ENCODE peak calls at places on chromosomes 5 and 9, in nine cellular contexts. I is fibroblast of lung, T is HFF-Myc, X is fibroblast of pulmonary artery, O is mucosa of descending colon, B is BE2C, Y is A673, J is ovary, L is H1. N is an unnamed sample.

GRCh38 chr9:128809036-128809599 is 9.2 kb upstream of the ENDOG start:
- DNase-seq in Y (no peak), B (no peak), T (no peak), X (no peak), O (no peak), I (no peak), L (no peak), J (no peak), N (no peak)

GRCh38 chr9:98902925-98903324 is 40.8 kb upstream of the COL15A1 start:
- DNase-seq in O (no peak), L (no peak), T (no peak), Y (no peak), X (no peak), B (no peak), J (no peak), I (no peak), N (no peak)

GRCh38 chr5:159208508-159209437 is 580 bp downstream of the RNF145 start:
- DNase-seq in T (no peak), J (peak), I (peak), Y (peak), L (peak), O (peak), X (peak), B (peak), N (peak)

GRCh38 chr9:88952086-88952615 is 39.1 kb upstream of the S1PR3 start:
- DNase-seq in O (no peak), Y (peak), T (no peak), J (no peak), L (no peak), B (no peak), I (no peak), X (no peak), N (no peak)

GRCh38 chr5:140632366-140633080 is 452 bp downstream of the CD14 start:
- DNase-seq in O (peak), X (peak), L (no peak), Y (peak), T (no peak), I (peak), B (peak), J (peak), N (peak)

GRCh38 chr9:15149450-15149849 is 157.6 kb downstream of the TTC39B start:
- DNase-seq in X (no peak), Y (no peak), O (no peak), B (no peak), L (no peak), I (peak), T (no peak), J (no peak), N (no peak)

GRCh38 chr5:68739752-68740151 is 354.1 kb upstream of the SLC30A5 start:
- DNase-seq in L (no peak), Y (no peak), T (no peak), O (no peak), X (no peak), B (no peak), J (no peak), I (no peak), N (peak)

GRCh38 chr9:33172735-33173238 is 5.7 kb upstream of the B4GALT1 start:
- DNase-seq in Y (no peak), T (no peak), I (no peak), O (no peak), J (no peak), L (no peak), B (no peak), X (peak), N (no peak)

GRCh38 chr5:71537681-71538080 is 49.5 kb upstream of the MCCC2 start:
- DNase-seq in Y (peak), I (peak), L (no peak), X (peak), B (no peak), T (no peak), J (no peak), O (no peak), N (no peak)

GRCh38 chr5:141149812-141150211 is at the start of gene PCDHB6:
- DNase-seq in L (peak), T (no peak), X (peak), J (no peak), Y (peak), B (peak), O (no peak), I (no peak), N (no peak)

GRCh38 chr9:2132484-2133082 is 117.4 kb downstream of the SMARCA2 start:
- DNase-seq in B (no peak), Y (peak), L (no peak), I (peak), J (no peak), O (no peak), T (no peak), X (peak), N (no peak)

GRCh38 chr5:107672212-107673105 is 1.7 kb upstream of the EFNA5 start:
- DNase-seq in B (peak), X (peak), L (peak), I (peak), T (no peak), J (peak), Y (peak), O (peak), N (peak)

GRCh38 chr9:85062385-85062784 is 392.9 kb downstream of the NTRK2 start:
- DNase-seq in X (no peak), L (no peak), I (no peak), Y (no peak), O (no peak), T (no peak), B (no peak), J (no peak), N (no peak)

GRCh38 chr9:88991066-88992030 is at the start of gene S1PR3:
- DNase-seq in T (no peak), L (peak), B (peak), J (peak), I (peak), O (peak), Y (peak), X (no peak), N (no peak)

GRCh38 chr9:93958121-93958874 is 3.1 kb upstream of the BARX1 start:
- DNase-seq in B (no peak), I (no peak), O (no peak), J (no peak), X (no peak), T (no peak), Y (no peak), L (peak), N (peak)

GRCh38 chr5:37838152-37838932 is 1.5 kb downstream of the GDNF start:
- DNase-seq in X (peak), L (peak), I (peak), J (peak), B (peak), O (no peak), Y (peak), T (no peak), N (peak)

GRCh38 chr9:123784513-123784912 is 145.4 kb downstream of the DENND1A start:
- DNase-seq in J (no peak), X (peak), Y (peak), B (no peak), I (peak), O (no peak), T (no peak), L (no peak), N (no peak)

DNA sequence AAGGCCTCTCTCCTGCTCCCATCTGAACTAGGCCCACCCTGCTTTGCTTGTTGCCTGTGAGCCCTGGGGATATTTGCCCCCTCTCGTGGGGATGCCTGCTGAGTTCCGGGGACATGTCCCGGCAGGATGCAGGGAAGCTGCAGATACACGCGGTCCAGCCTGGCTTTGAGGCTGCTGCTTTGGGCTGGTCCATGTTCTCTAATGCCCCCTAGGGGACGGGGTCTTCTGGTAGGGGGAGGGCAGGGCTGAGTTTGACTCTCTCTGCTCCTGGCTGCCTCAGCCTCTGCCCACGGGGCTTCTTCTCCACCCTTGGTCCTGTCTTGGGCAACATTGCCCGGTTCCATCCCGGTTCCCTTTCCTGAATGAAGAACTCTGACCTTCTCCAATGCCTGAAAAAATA is 84.9 kb upstream of the ASS1 start:
- DNase-seq in X (no peak), T (no peak), I (no peak), O (no peak), L (no peak), B (no peak), Y (no peak), J (no peak), N (no peak)
- TF ChIP-seq CTCF in X (no peak), T (peak), I (no peak), O (no peak), L (peak), B (peak), Y (no peak), J (no peak), N (no peak)

DNA sequence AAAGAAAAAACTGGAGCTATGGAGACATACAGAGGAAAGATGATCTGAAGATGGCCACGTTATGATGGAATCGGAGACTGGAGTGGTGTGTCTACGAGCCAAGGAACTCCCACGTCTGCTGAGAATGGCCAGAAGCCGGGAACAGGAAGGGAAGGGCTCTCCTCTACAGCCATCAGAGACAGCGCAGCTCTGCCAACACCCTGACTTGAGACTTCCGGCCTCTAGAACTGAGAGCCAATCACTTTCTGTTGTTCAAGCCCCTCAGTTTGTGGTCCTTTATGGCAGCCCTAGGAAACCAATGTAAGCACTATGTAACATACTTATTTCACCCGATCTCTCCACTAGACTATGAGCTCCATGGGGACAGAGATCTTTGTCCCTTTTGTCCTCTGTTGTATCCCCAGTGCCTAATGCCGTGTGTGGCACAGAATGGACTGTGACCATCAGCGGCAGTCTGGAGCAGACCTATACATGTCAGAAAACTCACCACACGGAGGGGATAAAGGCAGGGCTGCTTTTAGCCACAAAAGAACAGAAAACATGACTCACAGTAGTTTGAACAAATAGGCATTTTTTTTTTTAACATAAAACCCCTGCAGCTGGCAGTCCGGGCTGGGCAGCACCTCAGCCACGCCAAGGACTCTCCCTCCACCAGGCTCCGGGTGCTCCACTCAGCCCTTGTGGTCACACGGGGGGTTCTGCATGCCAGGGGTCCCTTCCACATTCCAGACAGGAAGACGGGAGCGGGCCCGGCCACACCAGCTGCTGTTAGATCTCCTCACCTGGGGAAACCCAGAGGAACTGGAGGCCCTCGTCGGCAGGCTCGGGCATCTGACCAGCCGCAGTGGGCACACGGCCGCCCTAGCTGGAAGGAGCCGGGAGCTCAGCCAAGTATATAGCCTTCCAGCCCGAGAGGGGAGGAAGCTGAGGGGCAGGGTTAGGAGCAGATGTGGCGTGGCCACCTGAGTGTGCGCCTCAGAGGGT is 16.1 kb upstream of the MXD3 start:
- DNase-seq in L (no peak), X (peak), O (peak), I (peak), T (no peak), J (no peak), Y (no peak), B (no peak), N (no peak)
- TF ChIP-seq CTCF in L (no peak), X (no peak), O (no peak), I (no peak), T (no peak), J (no peak), Y (no peak), B (no peak), N (no peak)

GRCh38 chr5:118060833-118061232 is 927.5 kb downstream of the DTWD2 start:
- DNase-seq in B (no peak), I (no peak), Y (no peak), J (no peak), O (no peak), X (no peak), L (no peak), T (no peak), N (no peak)
- TF ChIP-seq CTCF in B (peak), I (no peak), Y (peak), J (no peak), O (no peak), X (peak), L (peak), T (peak), N (no peak)

GRCh38 chr9:133933426-133934026 is 58.6 kb downstream of the VAV2 start:
- DNase-seq in T (no peak), O (no peak), Y (no peak), J (no peak), I (no peak), B (no peak), L (no peak), X (no peak), N (no peak)

GRCh38 chr9:133932176-133932575 is 59.9 kb downstream of the VAV2 start:
- DNase-seq in I (peak), B (no peak), Y (no peak), L (no peak), J (no peak), X (peak), T (no peak), O (no peak), N (no peak)

GRCh38 chr9:133931059-133931458 is 61.1 kb downstream of the VAV2 start:
- DNase-seq in O (no peak), B (no peak), X (no peak), L (no peak), Y (no peak), T (no peak), J (no peak), I (no peak), N (no peak)

GRCh38 chr9:133934512-133935221 is 57.5 kb downstream of the VAV2 start:
- DNase-seq in J (no peak), B (no peak), O (no peak), I (peak), T (no peak), Y (no peak), X (peak), L (no peak), N (no peak)

GRCh38 chr9:133932633-133933032 is 59.5 kb downstream of the VAV2 start:
- DNase-seq in O (no peak), X (no peak), J (no peak), I (no peak), L (no peak), B (no peak), T (no peak), Y (no peak), N (no peak)
- TF ChIP-seq CTCF in O (no peak), X (no peak), J (no peak), I (no peak), L (no peak), B (no peak), T (no peak), Y (no peak), N (no peak)

GRCh38 chr5:15797116-15797515 is 297.1 kb downstream of the FBXL7 start:
- DNase-seq in B (no peak), X (no peak), T (no peak), Y (no peak), J (no peak), O (no peak), L (no peak), I (no peak), N (no peak)

GRCh38 chr5:15796557-15796956 is 296.6 kb downstream of the FBXL7 start:
- DNase-seq in Y (no peak), O (no peak), X (no peak), B (no peak), J (no peak), L (no peak), T (no peak), I (no peak), N (no peak)

GRCh38 chr5:15796096-15796495 is 296.1 kb downstream of the FBXL7 start:
- DNase-seq in I (no peak), X (no peak), O (no peak), L (no peak), Y (no peak), J (no peak), B (no peak), T (no peak), N (no peak)

GRCh38 chr5:15791859-15792258 is 291.9 kb downstream of the FBXL7 start:
- DNase-seq in I (peak), Y (no peak), T (no peak), X (no peak), L (no peak), O (no peak), B (no peak), J (no peak), N (no peak)

DNA sequence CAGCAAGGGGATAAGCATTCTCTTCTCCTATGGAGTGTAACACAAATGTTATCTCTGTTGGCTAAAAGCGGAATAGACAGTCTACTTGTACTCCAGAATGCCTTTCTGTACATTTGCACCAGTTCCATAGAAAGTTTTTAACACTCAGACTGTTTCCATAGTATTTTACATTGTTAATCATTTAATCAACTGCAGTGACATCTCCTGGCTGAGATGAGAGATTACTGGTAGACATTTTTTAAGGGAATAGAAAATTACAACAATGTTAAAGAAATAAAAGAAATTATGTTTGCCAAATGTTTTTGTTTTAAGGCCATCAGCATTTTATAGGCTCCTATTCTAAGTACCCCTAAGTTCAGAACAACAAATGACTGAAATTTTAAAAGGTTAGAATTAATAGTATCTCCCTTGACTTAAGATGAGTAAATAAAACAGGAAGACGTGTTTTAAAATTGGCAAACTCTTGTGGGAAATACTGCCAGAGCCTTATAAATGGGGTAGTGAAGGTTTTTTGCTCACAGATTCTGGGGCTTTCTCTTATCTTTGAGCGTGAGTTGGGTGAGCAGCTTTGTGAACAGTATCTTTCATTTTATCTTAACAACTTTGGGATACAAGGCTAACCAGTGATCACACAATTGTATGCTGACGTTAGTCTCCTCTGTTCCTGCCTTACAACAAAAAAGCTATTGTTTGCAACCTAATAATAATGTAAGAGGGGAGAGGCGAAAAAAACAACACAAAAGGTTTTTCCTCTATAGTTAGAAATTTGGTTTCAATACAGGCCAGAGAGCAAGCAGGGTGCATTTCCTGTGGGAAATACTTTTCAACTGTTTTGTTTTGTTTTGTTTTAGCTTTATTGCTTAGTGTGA is 294.4 kb downstream of the FBXL7 start:
- DNase-seq in L (no peak), X (peak), B (no peak), Y (peak), O (no peak), I (peak), J (no peak), T (no peak), N (no peak)
- TF ChIP-seq CTCF in L (peak), X (peak), B (peak), Y (peak), O (no peak), I (no peak), J (no peak), T (peak), N (no peak)

DNA sequence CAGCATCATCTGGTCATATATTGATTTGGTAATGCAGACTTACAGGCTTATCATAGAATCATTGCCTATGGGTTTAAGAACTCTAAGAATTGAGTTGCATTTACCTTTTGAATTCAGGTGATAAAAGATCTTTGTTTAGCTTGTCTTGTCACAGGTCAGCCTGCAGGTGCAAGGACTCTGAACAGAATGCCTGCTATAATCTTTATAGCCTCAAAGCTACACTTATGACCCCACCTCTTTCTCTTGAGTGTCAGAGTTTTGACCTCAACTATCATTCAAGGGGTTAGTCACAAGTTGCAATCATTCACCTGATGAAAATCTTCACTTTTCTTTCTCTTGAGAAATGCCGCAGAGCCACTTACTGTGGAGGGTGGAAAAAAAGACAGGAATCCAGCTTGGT is 49.5 kb downstream of the ERCC6L2 start:
- DNase-seq in X (no peak), B (no peak), Y (no peak), L (no peak), O (no peak), J (no peak), T (no peak), I (no peak), N (no peak)
- TF ChIP-seq CTCF in X (no peak), B (no peak), Y (no peak), L (peak), O (no peak), J (no peak), T (no peak), I (no peak), N (no peak)

GRCh38 chr5:93681432-93681831 is 60.0 kb downstream of the POU5F2 start:
- DNase-seq in T (no peak), O (no peak), Y (no peak), I (no peak), X (peak), J (no peak), L (no peak), B (no peak), N (no peak)
- TF ChIP-seq CTCF in T (peak), O (no peak), Y (peak), I (no peak), X (peak), J (no peak), L (peak), B (peak), N (no peak)

N was measured in GM20000.